ENCODE peak calls at places on chromosomes 5 and 9, in four cellular contexts. R, O, K and X are unnamed samples.

GRCh38 chr5:83538788-83539535 is 67.4 kb downstream of the VCAN start:
- DNase-seq in O (no peak), K (no peak), R (no peak), X (no peak)

GRCh38 chr9:125262217-125262991 is 778 bp downstream of the GAPVD1 start:
- DNase-seq in R (no peak), O (no peak), K (no peak), X (no peak)

GRCh38 chr5:136992796-136993489 is 506.2 kb downstream of the SPOCK1 start:
- DNase-seq in O (no peak), K (no peak), R (no peak), X (peak)

GRCh38 chr5:12023614-12024241 is 119.5 kb upstream of the CTNND2 start:
- DNase-seq in O (peak), K (peak), R (no peak), X (peak)

GRCh38 chr5:120405923-120406322 is 58.2 kb upstream of the PRR16 start:
- DNase-seq in K (peak), R (no peak), O (peak), X (no peak)

GRCh38 chr5:78778538-78778937 is 130.0 kb upstream of the LHFPL2 start:
- DNase-seq in R (no peak), K (no peak), O (peak), X (no peak)

GRCh38 chr5:33738967-33739366 is 152.8 kb downstream of the ADAMTS12 start:
- DNase-seq in R (no peak), K (no peak), O (no peak), X (no peak)

GRCh38 chr9:104386425-104387069 is 117.5 kb upstream of the OR13F1 start:
- DNase-seq in O (peak), K (peak), R (no peak), X (no peak)

GRCh38 chr9:135048758-135049284 is 38.6 kb upstream of the OLFM1 start:
- DNase-seq in K (no peak), R (no peak), O (no peak), X (no peak)

GRCh38 chr9:92668746-92669526 is 995 bp downstream of the IPPK start:
- DNase-seq in O (peak), K (peak), R (no peak), X (peak)

GRCh38 chr9:76400534-76401096 is 6.4 kb upstream of the RFK start:
- DNase-seq in R (no peak), O (no peak), K (no peak), X (no peak)

GRCh38 chr5:116765441-116765840 is 190.8 kb upstream of the SEMA6A start:
- DNase-seq in O (peak), R (no peak), K (no peak), X (no peak)

GRCh38 chr9:34862043-34862442 is 96.0 kb upstream of the PHF24 start:
- DNase-seq in R (no peak), O (no peak), K (no peak), X (no peak)

GRCh38 chr9:121398374-121398773 is 28.3 kb upstream of the STOM start:
- DNase-seq in O (peak), R (no peak), K (peak), X (no peak)

GRCh38 chr5:103375356-103375755 is 116.8 kb downstream of the MACIR start:
- DNase-seq in O (peak), R (no peak), K (peak), X (no peak)

GRCh38 chr5:142684508-142685031 is 1.3 kb downstream of the FGF1 start:
- DNase-seq in K (no peak), R (no peak), O (no peak), X (no peak)

GRCh38 chr9:136826703-136827582 is 15.3 kb upstream of the AJM1 start:
- DNase-seq in R (peak), K (no peak), O (no peak), X (no peak)

GRCh38 chr9:128160603-128160987 is 530 bp downstream of the BBLN start:
- DNase-seq in R (peak), O (no peak), K (no peak), X (peak)

DNA sequence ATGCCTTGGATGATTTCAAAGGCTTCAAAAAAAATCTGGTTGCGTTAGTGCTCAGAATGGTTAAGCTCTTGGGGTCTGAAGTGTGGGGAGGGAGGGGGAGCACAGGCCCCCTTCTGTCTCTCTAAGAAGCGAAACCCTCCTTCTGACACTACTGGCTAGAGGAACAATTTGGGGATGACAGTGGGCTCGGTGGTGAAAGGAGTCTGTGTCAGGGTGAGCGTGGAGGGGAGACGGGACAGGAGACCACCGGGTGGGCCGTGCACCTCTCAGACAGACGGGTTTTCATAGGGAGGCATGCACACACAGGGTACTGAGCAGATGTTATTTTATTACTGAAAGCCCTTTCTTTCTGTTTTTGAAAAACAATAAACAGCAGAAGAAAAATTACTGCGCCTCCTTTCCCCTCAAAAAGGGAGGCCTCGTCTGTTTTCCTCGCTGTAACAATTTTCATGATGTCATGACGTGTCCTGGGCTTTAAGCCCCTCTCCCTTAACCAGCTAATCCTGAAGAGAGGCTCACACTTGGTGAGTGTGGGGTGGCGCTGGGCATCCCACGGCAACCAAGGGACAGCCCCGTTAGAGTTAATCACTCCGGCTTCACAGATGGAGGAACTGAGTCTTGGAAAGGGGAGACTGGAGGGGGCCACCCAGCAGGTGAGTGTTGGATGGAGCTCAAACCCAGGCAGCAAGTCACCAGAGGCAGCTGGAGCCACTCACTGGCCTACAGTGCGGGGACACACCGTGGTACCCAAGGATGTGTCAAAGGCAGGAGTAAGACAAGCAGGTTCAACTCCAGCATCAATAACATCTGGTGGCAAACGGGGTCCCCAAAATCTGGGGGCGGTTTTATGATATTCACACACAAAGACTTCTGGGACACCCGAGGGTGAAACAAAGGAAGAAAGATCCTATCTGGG is 53.4 kb downstream of the PTCH1 start:
- DNase-seq in R (no peak), K (no peak), O (no peak), X (peak)
- H3K4me3 ChIP-seq in R (no peak), K (peak), O (peak), X (peak)

DNA sequence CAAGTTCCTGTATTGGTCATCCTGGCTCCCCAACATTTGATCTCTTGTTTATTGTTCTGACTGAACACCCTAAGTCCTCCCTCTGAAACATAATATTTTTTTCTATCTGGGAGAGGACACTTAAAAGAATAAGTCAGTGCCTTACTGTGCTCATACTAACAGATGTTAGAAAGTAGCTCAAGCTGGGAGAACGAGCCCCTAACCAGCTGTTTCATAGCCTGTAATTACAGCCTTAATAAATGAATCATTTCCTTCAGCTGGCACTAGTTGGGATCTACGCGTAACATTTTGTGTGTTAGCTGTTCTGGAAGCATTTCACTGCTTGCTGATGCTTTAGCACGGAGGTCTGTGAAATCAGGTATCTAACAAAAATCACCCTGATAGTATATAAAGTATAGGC is 345.9 kb upstream of the RIOK2 start:
- DNase-seq in O (peak), R (no peak), K (peak), X (no peak)
- H3K4me3 ChIP-seq in O (no peak), R (no peak), K (no peak), X (no peak)

GRCh38 chr5:160369990-160370712 is at the start of gene C1QTNF2:
- DNase-seq in K (peak), R (no peak), O (peak), X (no peak)
- H3K4me3 ChIP-seq in K (peak), R (peak), O (peak), X (no peak)

GRCh38 chr5:140362875-140363630 is 3.1 kb downstream of the SLC4A9 start:
- DNase-seq in O (peak), R (peak), K (peak), X (peak)
- H3K4me3 ChIP-seq in O (peak), R (no peak), K (peak), X (peak)

GRCh38 chr9:100379862-100380261 is 27.1 kb upstream of the TEX10 start:
- DNase-seq in R (no peak), K (peak), O (peak), X (no peak)
- H3K4me3 ChIP-seq in R (no peak), K (no peak), O (no peak), X (no peak)